ENCODE peak calls at places on chromosomes 3 and 15, in nine cellular contexts. W is WTC11, E is neural crest cell, H is GM12865, Z is AG09309, S is gastrocnemius medialis, N is DND-41, G is fibroblast of mammary gland, P is dorsolateral prefrontal cortex. I is an unnamed sample.

GRCh38 chr3:4421121-4421520 is 45.9 kb downstream of the SUMF1 start:
- DNase-seq in W (no peak), E (no peak), H (peak), Z (no peak), S (no peak), N (no peak), G (peak), P (no peak), I (peak)

GRCh38 chr3:45583021-45583851 is 11.3 kb upstream of the LIMD1 start:
- DNase-seq in W (no peak), E (peak), H (no peak), Z (no peak), S (no peak), N (no peak), G (peak), P (peak), I (no peak)

GRCh38 chr3:56291244-56291680 is 177.0 kb downstream of the ERC2 start:
- DNase-seq in W (no peak), E (no peak), H (peak), Z (no peak), S (no peak), N (no peak), G (peak), P (no peak), I (no peak)

GRCh38 chr15:83602021-83602420 is 51.9 kb upstream of the ADAMTSL3 start:
- DNase-seq in W (no peak), E (no peak), H (no peak), Z (no peak), S (no peak), N (no peak), G (no peak), P (no peak), I (no peak)

GRCh38 chr3:125160911-125161371 is 51.6 kb downstream of the SLC12A8 start:
- DNase-seq in W (no peak), E (no peak), H (no peak), Z (no peak), S (no peak), N (no peak), G (peak), P (no peak), I (no peak)

GRCh38 chr3:64327039-64327804 is 102.0 kb upstream of the PRICKLE2 start:
- DNase-seq in W (no peak), E (no peak), H (no peak), Z (no peak), S (peak), N (no peak), G (peak), P (peak), I (no peak)

GRCh38 chr3:189982299-189982945 is 138.3 kb downstream of the P3H2 start:
- DNase-seq in W (no peak), E (no peak), H (no peak), Z (no peak), S (no peak), N (no peak), G (no peak), P (no peak), I (no peak)

GRCh38 chr3:73041537-73041936 is 19.9 kb upstream of the EBLN2 start:
- DNase-seq in W (no peak), E (no peak), H (no peak), Z (no peak), S (no peak), N (no peak), G (no peak), P (no peak), I (no peak)

GRCh38 chr3:22360197-22360596 is 609.2 kb upstream of the ZNF385D start:
- DNase-seq in W (no peak), E (no peak), H (no peak), Z (no peak), S (no peak), N (no peak), G (no peak), P (no peak), I (no peak)

GRCh38 chr3:49158108-49158709 is 7.9 kb downstream of the CCDC71 start:
- DNase-seq in W (peak), E (peak), H (peak), Z (no peak), S (no peak), N (peak), G (peak), P (no peak), I (peak)

GRCh38 chr3:2036096-2036495 is 62.6 kb upstream of the CNTN4 start:
- DNase-seq in W (no peak), E (no peak), H (no peak), Z (no peak), S (no peak), N (no peak), G (no peak), P (no peak), I (no peak)

GRCh38 chr3:78871048-78871447 is 896.8 kb downstream of the ROBO1 start:
- DNase-seq in W (no peak), E (no peak), H (peak), Z (no peak), S (no peak), N (no peak), G (no peak), P (no peak), I (no peak)

GRCh38 chr3:108202080-108202479 is 20.1 kb downstream of the IFT57 start:
- DNase-seq in W (no peak), E (no peak), H (peak), Z (peak), S (no peak), N (no peak), G (peak), P (no peak), I (no peak)

GRCh38 chr3:13853978-13854296 is 25.9 kb downstream of the WNT7A start:
- DNase-seq in W (no peak), E (no peak), H (no peak), Z (no peak), S (no peak), N (no peak), G (no peak), P (no peak), I (no peak)

GRCh38 chr3:187290561-187290960 is 976 bp downstream of the MASP1 start:
- DNase-seq in W (no peak), E (no peak), H (no peak), Z (no peak), S (no peak), N (no peak), G (no peak), P (no peak), I (no peak)

GRCh38 chr15:71138473-71138872 is 23.2 kb downstream of the THSD4 start:
- DNase-seq in W (no peak), E (no peak), H (no peak), Z (no peak), S (no peak), N (no peak), G (no peak), P (no peak), I (no peak)

GRCh38 chr15:71139264-71139663 is 24.0 kb downstream of the THSD4 start:
- DNase-seq in W (no peak), E (no peak), H (no peak), Z (no peak), S (no peak), N (no peak), G (no peak), P (no peak), I (no peak)

GRCh38 chr15:71133734-71134464 is 18.6 kb downstream of the THSD4 start:
- DNase-seq in W (no peak), E (no peak), H (no peak), Z (no peak), S (no peak), N (no peak), G (no peak), P (no peak), I (no peak)

GRCh38 chr15:71137138-71137518 is 21.9 kb downstream of the THSD4 start:
- DNase-seq in W (no peak), E (no peak), H (no peak), Z (no peak), S (no peak), N (no peak), G (no peak), P (no peak), I (no peak)

DNA sequence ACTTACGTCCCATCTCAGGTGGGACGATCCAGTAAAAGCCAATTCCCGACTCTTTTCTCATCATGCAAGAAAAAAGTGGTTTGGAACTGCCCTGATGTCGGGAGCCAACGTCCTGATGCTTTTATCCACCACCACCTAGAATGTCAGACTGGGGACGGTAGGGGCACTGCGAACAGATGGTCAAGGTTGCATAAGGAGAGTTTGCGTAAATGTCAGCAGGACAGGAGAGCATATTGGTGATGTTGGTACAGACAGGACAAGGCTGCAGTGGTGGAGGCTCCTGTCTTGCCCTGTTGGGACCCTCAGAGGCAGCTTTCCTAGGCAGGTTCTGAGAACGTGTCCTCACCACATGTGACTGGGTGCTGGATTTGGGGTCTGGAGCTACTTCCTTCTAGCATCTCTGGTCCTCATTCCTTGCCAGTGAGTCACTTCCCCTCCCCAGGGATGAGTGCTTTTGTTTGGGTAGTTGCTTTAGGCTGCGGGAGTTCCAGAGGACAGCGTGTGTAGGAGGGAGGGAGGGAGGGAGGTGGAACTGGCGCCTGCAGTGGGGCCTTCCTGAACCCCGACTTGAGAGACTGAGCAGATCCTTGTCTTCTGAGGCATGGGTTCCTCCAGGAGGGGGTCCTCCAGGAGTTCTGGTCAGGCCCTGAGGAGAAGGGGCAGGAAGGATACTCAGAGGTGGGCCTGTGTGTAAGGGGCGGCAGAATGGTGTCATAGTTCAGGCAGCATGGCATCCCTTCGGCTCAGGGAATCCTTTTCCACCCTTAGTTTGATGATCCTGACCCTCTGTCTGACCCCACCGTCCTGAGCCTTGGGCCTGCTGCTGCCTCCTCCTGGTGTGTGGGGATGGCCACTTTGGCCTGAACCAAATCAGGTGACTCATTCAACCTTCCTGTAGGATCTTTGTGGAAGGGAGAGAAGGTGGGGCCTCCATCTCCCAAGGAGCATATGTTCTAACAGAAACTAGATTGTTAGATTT is 21.2 kb downstream of the THSD4 start:
- DNase-seq in W (no peak), E (no peak), H (no peak), Z (peak), S (no peak), N (no peak), G (peak), P (no peak), I (no peak)
- TF ChIP-seq CTCF in W (no peak), E (no peak), H (no peak), Z (peak), S (no peak), N (no peak), G (peak), P (no peak), I (no peak)

GRCh38 chr3:46674031-46674592 is 19.4 kb downstream of the ALS2CL start:
- DNase-seq in W (peak), E (no peak), H (no peak), Z (no peak), S (no peak), N (no peak), G (no peak), P (peak), I (peak)
- TF ChIP-seq CTCF in W (no peak), E (peak), H (no peak), Z (peak), S (no peak), N (peak), G (peak), P (no peak), I (peak)

DNA sequence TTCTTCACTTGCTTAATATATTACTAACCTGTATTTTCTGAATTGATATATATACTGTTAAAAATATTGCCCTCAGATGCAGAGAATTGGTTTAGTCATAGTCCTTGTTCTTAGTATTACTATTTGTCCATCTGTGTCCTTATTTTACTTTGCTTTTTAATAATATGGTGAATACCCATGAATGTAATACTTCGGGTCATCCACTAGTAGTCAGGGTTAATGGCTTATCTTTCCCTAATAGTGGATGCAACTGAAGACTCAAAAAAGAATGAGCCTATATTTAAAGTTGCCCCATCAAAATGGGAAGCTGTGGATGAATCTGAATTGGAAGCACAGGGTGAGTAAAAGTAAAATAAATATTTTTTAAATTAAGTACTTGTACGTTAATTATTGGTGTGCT is 36.5 kb downstream of the U2SURP start:
- DNase-seq in W (no peak), E (no peak), H (peak), Z (no peak), S (no peak), N (no peak), G (peak), P (no peak), I (no peak)
- TF ChIP-seq CTCF in W (no peak), E (no peak), H (peak), Z (no peak), S (no peak), N (peak), G (peak), P (no peak), I (peak)

GRCh38 chr3:102466001-102466400 is 31.2 kb downstream of the ZPLD1 start:
- DNase-seq in W (no peak), E (no peak), H (no peak), Z (no peak), S (no peak), N (no peak), G (no peak), P (no peak), I (no peak)
- TF ChIP-seq CTCF in W (no peak), E (no peak), H (no peak), Z (no peak), S (no peak), N (no peak), G (no peak), P (no peak), I (no peak)

DNA sequence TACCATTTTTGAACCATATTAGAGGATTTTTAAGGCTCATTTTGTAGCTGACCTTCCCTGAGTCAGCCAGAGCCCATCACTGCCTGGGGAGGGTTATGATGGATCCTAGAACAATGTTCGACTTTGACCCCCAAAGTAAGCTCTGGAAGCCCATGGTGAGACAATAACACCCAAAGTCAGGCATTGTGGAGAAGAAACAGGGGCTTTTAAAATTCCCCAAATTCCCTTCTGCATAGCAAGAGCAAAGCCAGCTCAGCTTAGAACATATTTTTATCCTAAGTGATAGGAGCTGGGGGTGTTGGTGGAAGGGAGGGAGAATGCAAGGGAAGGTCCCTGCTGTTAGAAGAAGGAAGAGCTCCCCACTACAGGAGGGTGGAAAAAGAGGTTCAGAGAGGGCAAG is 4.0 kb downstream of the ITGA11 start:
- DNase-seq in W (no peak), E (no peak), H (no peak), Z (no peak), S (no peak), N (no peak), G (no peak), P (no peak), I (no peak)
- TF ChIP-seq CTCF in W (no peak), E (no peak), H (no peak), Z (no peak), S (no peak), N (no peak), G (no peak), P (no peak), I (no peak)

GRCh38 chr15:39801641-39802309 is 19.1 kb upstream of the FSIP1 start:
- DNase-seq in W (peak), E (no peak), H (peak), Z (no peak), S (no peak), N (peak), G (no peak), P (no peak), I (no peak)
- TF ChIP-seq CTCF in W (peak), E (peak), H (peak), Z (peak), S (no peak), N (peak), G (peak), P (no peak), I (peak)

DNA sequence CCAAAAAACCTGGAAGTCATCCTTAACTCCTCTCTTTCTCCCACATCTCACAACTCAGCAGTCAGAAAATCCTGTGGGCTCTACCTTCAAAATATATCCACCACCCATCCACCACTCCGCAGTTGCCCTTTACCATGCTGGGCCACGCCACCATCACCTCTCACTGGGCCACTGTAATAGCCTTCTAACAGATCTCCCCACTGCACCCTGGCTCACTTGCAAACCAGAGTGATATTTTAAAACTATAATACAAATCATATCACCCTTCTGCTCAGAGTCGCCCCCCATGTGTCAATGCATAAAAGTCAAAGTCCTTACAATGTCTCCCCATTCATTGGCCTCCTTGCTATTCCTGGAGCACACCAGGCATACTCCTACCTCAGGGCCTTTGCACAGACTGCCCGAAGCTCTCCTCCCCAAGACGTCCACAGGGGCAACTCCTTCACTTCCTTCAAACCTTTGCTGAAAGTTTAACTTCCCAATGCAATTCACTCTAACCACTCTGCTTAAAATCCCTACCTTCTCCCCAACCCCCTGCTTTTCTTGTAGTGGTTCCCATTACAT is 1.5 kb upstream of the LIPC start:
- DNase-seq in W (no peak), E (no peak), H (no peak), Z (no peak), S (no peak), N (no peak), G (no peak), P (no peak), I (no peak)
- TF ChIP-seq CTCF in W (no peak), E (no peak), H (no peak), Z (no peak), S (no peak), N (no peak), G (no peak), P (no peak), I (no peak)

GRCh38 chr15:90638963-90639362 is 78.2 kb upstream of the BLM start:
- DNase-seq in W (no peak), E (no peak), H (no peak), Z (no peak), S (no peak), N (no peak), G (no peak), P (no peak), I (no peak)
- TF ChIP-seq CTCF in W (no peak), E (no peak), H (no peak), Z (peak), S (no peak), N (peak), G (no peak), P (no peak), I (no peak)

I was measured in CD14-positive monocyte.